ENCODE peak calls at places on chromosomes 13 and 19, in four cellular contexts. M, K, B and E are unnamed samples.

GRCh38 chr19:15144046-15144646 is 36.9 kb downstream of the SYDE1 start:
- DNase-seq in K (no peak), B (no peak), M (peak), E (peak)

GRCh38 chr19:6693056-6693471 is 23.1 kb upstream of the TNFSF14 start:
- DNase-seq in K (no peak), M (peak), B (no peak), E (no peak)

GRCh38 chr19:42634409-42635232 is 39.9 kb upstream of the CEACAM8 start:
- DNase-seq in B (peak), K (no peak), M (peak), E (peak)

GRCh38 chr13:27708325-27708724 is 84.0 kb upstream of the GSX1 start:
- DNase-seq in B (no peak), M (no peak), K (no peak), E (peak)

GRCh38 chr19:1047696-1048147 is 7.8 kb downstream of the ABCA7 start:
- DNase-seq in M (peak), B (no peak), K (no peak), E (no peak)

GRCh38 chr13:40146586-40147240 is 491.3 kb downstream of the COG6 start:
- DNase-seq in B (no peak), M (no peak), K (no peak), E (no peak)

GRCh38 chr13:84430441-84430840 is 548.2 kb upstream of the SLITRK1 start:
- DNase-seq in B (no peak), M (no peak), K (no peak), E (peak)

GRCh38 chr19:28426902-28427232 is 786.1 kb downstream of the UQCRFS1 start:
- DNase-seq in B (no peak), M (no peak), K (peak), E (peak)

GRCh38 chr13:37769545-37769944 is 100.0 kb downstream of the TRPC4 start:
- DNase-seq in M (no peak), K (no peak), B (no peak), E (no peak)

GRCh38 chr19:8392017-8392591 is 1.9 kb downstream of the RAB11B start:
- DNase-seq in B (no peak), K (no peak), M (no peak), E (no peak)

GRCh38 chr13:24328145-24328544 is 18.8 kb downstream of the C1QTNF9 start:
- DNase-seq in B (no peak), M (no peak), K (no peak), E (no peak)

GRCh38 chr19:40822161-40822560 is 23.2 kb downstream of the EGLN2 start:
- DNase-seq in B (no peak), K (no peak), M (peak), E (no peak)

GRCh38 chr19:55258476-55258827 is 365 bp downstream of the PPP6R1 start:
- DNase-seq in K (no peak), M (no peak), B (no peak), E (peak)

GRCh38 chr19:13995878-13996765 is 10.0 kb downstream of the RFX1 start:
- DNase-seq in M (no peak), K (no peak), B (no peak), E (no peak)

GRCh38 chr19:900302-901111 is 7.2 kb downstream of the RNU6-9 start:
- DNase-seq in B (no peak), K (no peak), M (peak), E (no peak)

GRCh38 chr13:22432690-22433089 is 748.1 kb upstream of the SGCG start:
- DNase-seq in M (no peak), B (no peak), K (no peak), E (no peak)